ENCODE peak calls at places on chromosomes 5 and 9, in nine cellular contexts. X is AG04450, J is stomach, H is A549, P is PC-9, S is cardiac muscle cell, W is fibroblast of pulmonary artery, F is nephron progenitor cell, C is fibroblast of lung. M is an unnamed sample.

GRCh38 chr5:101370240-101370639 is 467.2 kb upstream of the ST8SIA4 start:
- DNase-seq in X (no peak), J (no peak), H (no peak), P (no peak), S (no peak), W (no peak), F (peak), C (no peak), M (no peak)

GRCh38 chr5:55994502-55994997 is at the start of gene IL6ST:
- DNase-seq in X (peak), J (peak), H (peak), P (peak), S (peak), W (peak), F (no peak), C (peak), M (no peak)

GRCh38 chr5:130077007-130077406 is 172.7 kb downstream of the CHSY3 start:
- DNase-seq in X (no peak), J (no peak), H (no peak), P (no peak), S (no peak), W (no peak), F (no peak), C (no peak), M (no peak)

GRCh38 chr9:38027714-38028113 is 41.3 kb downstream of the SHB start:
- DNase-seq in X (no peak), J (no peak), H (no peak), P (no peak), S (no peak), W (no peak), F (no peak), C (no peak), M (no peak)

GRCh38 chr9:79764377-79764776 is 192.6 kb downstream of the TLE4 start:
- DNase-seq in X (peak), J (no peak), H (peak), P (no peak), S (peak), W (peak), F (no peak), C (peak), M (no peak)

GRCh38 chr9:5557606-5558587 is 47.6 kb downstream of the PDCD1LG2 start:
- DNase-seq in X (no peak), J (no peak), H (no peak), P (no peak), S (peak), W (peak), F (no peak), C (peak), M (no peak)

GRCh38 chr5:74044936-74045335 is 418.9 kb downstream of the ARHGEF28 start:
- DNase-seq in X (no peak), J (no peak), H (no peak), P (no peak), S (no peak), W (no peak), F (no peak), C (no peak), M (no peak)

GRCh38 chr5:9692576-9692975 is 62.4 kb upstream of the TAS2R1 start:
- DNase-seq in X (no peak), J (no peak), H (no peak), P (no peak), S (no peak), W (no peak), F (no peak), C (no peak), M (no peak)

GRCh38 chr5:175344331-175345200 is 99.4 kb downstream of the DRD1 start:
- DNase-seq in X (no peak), J (no peak), H (peak), P (peak), S (peak), W (peak), F (no peak), C (peak), M (no peak)

GRCh38 chr5:134584662-134585061 is 48.0 kb downstream of the SAR1B start:
- DNase-seq in X (no peak), J (no peak), H (no peak), P (no peak), S (no peak), W (no peak), F (no peak), C (no peak), M (no peak)

GRCh38 chr9:92158097-92158601 is 42.9 kb upstream of the SPTLC1 start:
- DNase-seq in X (no peak), J (no peak), H (no peak), P (no peak), S (no peak), W (no peak), F (no peak), C (no peak), M (peak)

GRCh38 chr9:20512636-20513035 is 109.7 kb downstream of the MLLT3 start:
- DNase-seq in X (no peak), J (no peak), H (no peak), P (no peak), S (no peak), W (no peak), F (no peak), C (peak), M (no peak)

GRCh38 chr5:15740383-15740782 is 240.4 kb downstream of the FBXL7 start:
- DNase-seq in X (no peak), J (no peak), H (no peak), P (no peak), S (no peak), W (no peak), F (no peak), C (no peak), M (no peak)

GRCh38 chr5:96336351-96336985 is 96.6 kb downstream of the PCSK1 start:
- DNase-seq in X (peak), J (peak), H (peak), P (peak), S (peak), W (peak), F (peak), C (peak), M (no peak)

GRCh38 chr5:65873181-65873580 is 53.2 kb upstream of the ERBIN start:
- DNase-seq in X (no peak), J (no peak), H (no peak), P (peak), S (no peak), W (peak), F (no peak), C (peak), M (no peak)

GRCh38 chr5:96838483-96839395 is 31.0 kb upstream of the ERAP1 start:
- DNase-seq in X (no peak), J (no peak), H (no peak), P (no peak), S (no peak), W (no peak), F (no peak), C (no peak), M (no peak)

GRCh38 chr9:81573415-81574321 is 115.7 kb downstream of the TLE1 start:
- DNase-seq in X (no peak), J (no peak), H (no peak), P (no peak), S (no peak), W (no peak), F (no peak), C (no peak), M (no peak)

GRCh38 chr5:132044207-132044606 is 16.2 kb upstream of the IL3 start:
- DNase-seq in X (no peak), J (peak), H (no peak), P (no peak), S (no peak), W (no peak), F (no peak), C (no peak), M (no peak)

GRCh38 chr9:76463211-76463610 is 4.2 kb downstream of the GCNT1 start:
- DNase-seq in X (no peak), J (no peak), H (no peak), P (no peak), S (no peak), W (no peak), F (no peak), C (no peak), M (no peak)

GRCh38 chr9:79604149-79604548 is 32.4 kb downstream of the TLE4 start:
- DNase-seq in X (no peak), J (no peak), H (no peak), P (no peak), S (no peak), W (no peak), F (no peak), C (peak), M (no peak)

GRCh38 chr5:134525687-134526482 is 415 bp downstream of the JADE2 start:
- DNase-seq in X (peak), J (peak), H (peak), P (peak), S (peak), W (peak), F (peak), C (peak), M (no peak)

GRCh38 chr9:1982074-1982473 is 33.1 kb upstream of the SMARCA2 start:
- DNase-seq in X (no peak), J (no peak), H (no peak), P (no peak), S (no peak), W (no peak), F (no peak), C (no peak), M (no peak)

GRCh38 chr5:56457887-56458451 is 224.8 kb upstream of the ANKRD55 start:
- DNase-seq in X (no peak), J (no peak), H (no peak), P (no peak), S (peak), W (no peak), F (no peak), C (peak), M (no peak)

GRCh38 chr5:54738118-54738972 is 220.8 kb downstream of the SNX18 start:
- DNase-seq in X (no peak), J (peak), H (no peak), P (peak), S (peak), W (peak), F (no peak), C (peak), M (no peak)

GRCh38 chr5:45774528-45774927 is 78.3 kb upstream of the HCN1 start:
- DNase-seq in X (no peak), J (no peak), H (no peak), P (no peak), S (no peak), W (no peak), F (no peak), C (no peak), M (no peak)
- TF ChIP-seq CTCF in X (no peak), J (no peak), H (no peak), P (peak), S (no peak), W (no peak), F (peak), C (no peak), M (no peak)

DNA sequence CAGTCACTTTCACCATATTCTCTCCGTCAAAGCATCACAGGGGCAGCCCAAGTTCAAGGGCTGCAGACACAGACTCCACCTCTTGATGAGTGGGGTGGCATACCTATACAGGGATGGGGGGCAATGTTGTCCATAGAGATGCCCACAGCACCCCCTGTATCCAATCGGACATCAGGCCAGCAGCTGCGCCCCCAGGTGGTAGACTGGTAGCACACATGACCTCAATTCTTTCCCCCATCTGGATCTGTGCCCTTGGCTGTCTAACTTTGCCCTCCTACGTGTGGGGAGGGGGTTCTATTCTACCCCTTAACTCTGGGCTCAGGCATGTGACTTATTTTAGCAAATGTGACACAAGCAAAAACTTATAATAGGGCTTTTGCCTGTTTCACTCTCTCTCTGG is 84.0 kb upstream of the SLC25A48 start:
- DNase-seq in X (no peak), J (no peak), H (no peak), P (no peak), S (no peak), W (no peak), F (no peak), C (no peak), M (peak)
- TF ChIP-seq CTCF in X (peak), J (no peak), H (no peak), P (no peak), S (no peak), W (no peak), F (no peak), C (no peak), M (no peak)

GRCh38 chr9:114532561-114533237 is 27.4 kb upstream of the WHRN start:
- DNase-seq in X (no peak), J (no peak), H (no peak), P (no peak), S (no peak), W (no peak), F (no peak), C (peak), M (no peak)

GRCh38 chr9:114539718-114540410 is 34.6 kb upstream of the WHRN start:
- DNase-seq in X (no peak), J (no peak), H (no peak), P (no peak), S (no peak), W (no peak), F (no peak), C (no peak), M (no peak)

DNA sequence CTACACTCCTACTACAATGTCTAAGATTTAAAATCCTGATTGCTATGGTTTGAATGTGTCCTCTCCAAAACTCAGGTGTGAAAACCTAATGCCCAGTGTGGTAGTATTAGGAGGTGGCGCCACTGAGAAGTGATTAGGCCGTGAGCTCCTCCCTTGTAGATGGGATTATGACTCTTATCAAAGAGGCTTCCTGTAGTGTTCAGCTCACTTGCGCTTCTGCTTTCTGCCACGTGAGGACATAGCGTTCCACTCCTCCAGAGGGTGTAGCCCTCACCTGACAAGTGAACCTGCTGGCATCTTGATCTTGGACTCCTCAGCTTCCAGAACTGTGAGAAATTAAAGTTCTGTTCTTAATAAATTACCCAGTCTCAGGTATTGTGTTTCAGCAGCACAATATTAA is 33.0 kb upstream of the WHRN start:
- DNase-seq in X (no peak), J (peak), H (peak), P (peak), S (no peak), W (no peak), F (no peak), C (no peak), M (no peak)
- TF ChIP-seq CTCF in X (no peak), J (no peak), H (peak), P (peak), S (no peak), W (no peak), F (no peak), C (no peak), M (no peak)

GRCh38 chr9:134058716-134059115 is 9.1 kb downstream of the BRD3 start:
- DNase-seq in X (no peak), J (peak), H (no peak), P (no peak), S (no peak), W (no peak), F (no peak), C (peak), M (no peak)
- TF ChIP-seq CTCF in X (no peak), J (no peak), H (no peak), P (no peak), S (peak), W (no peak), F (no peak), C (peak), M (no peak)

GRCh38 chr5:58717303-58718012 is 134.6 kb downstream of the RAB3C start:
- DNase-seq in X (no peak), J (no peak), H (peak), P (no peak), S (no peak), W (no peak), F (no peak), C (no peak), M (no peak)
- TF ChIP-seq CTCF in X (no peak), J (no peak), H (no peak), P (no peak), S (no peak), W (no peak), F (no peak), C (no peak), M (no peak)

DNA sequence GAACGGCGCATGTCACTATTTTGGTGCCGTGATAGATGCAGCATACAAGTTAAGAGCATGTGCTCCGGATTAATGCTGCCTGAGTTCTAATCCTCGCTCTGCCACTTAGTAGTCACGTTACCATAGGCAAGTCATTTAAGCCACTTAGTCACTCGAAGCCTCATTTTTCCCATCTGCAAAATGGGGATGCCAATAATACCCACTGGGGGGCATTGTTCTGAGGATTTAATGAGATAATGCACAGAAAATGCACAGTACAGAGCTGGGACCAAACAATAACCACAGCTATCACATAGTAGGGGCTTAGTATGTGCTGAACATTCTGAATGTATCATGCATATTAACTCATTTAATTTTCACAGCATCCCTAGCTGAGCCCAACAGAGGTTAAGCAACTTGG is 9.1 kb downstream of the NIPAL4 start:
- DNase-seq in X (no peak), J (no peak), H (no peak), P (no peak), S (no peak), W (no peak), F (no peak), C (no peak), M (no peak)
- TF ChIP-seq CTCF in X (no peak), J (no peak), H (peak), P (no peak), S (no peak), W (no peak), F (no peak), C (no peak), M (no peak)

GRCh38 chr9:127545196-127546124 is 66.6 kb upstream of the STXBP1 start:
- DNase-seq in X (no peak), J (peak), H (peak), P (peak), S (peak), W (peak), F (no peak), C (peak), M (no peak)
- TF ChIP-seq CTCF in X (no peak), J (no peak), H (no peak), P (peak), S (no peak), W (no peak), F (no peak), C (no peak), M (no peak)

M was measured in osteocyte.